ENCODE peak calls at places on chromosomes 6 and 20, in seven cellular contexts. E is OCI-LY7, X is G401, C is iris pigment epithelial cell, U is ascending aorta, V is Right ventricle myocardium superior, D is NCI-H1092 treated with DMSO at 0.1 percent for 48 hours. G is an unnamed sample.

GRCh38 chr20:24257171-24257570 is 212.3 kb upstream of the SYNDIG1 start:
- DNase-seq in C (no peak), X (no peak), U (no peak), V (no peak), D (no peak), E (no peak), G (no peak)

GRCh38 chr6:125393449-125393858 is 91.7 kb upstream of the HDDC2 start:
- DNase-seq in E (peak; percentile 4), D (no peak), U (no peak), V (no peak), C (no peak), X (no peak), G (no peak)

GRCh38 chr6:31079656-31080261 is 32.6 kb downstream of the C6orf15 start:
- DNase-seq in X (peak; percentile 83), U (peak; percentile 78), C (peak; percentile 63), V (peak; percentile 68), E (peak; percentile 69), D (peak; percentile 57), G (peak; percentile 52)

GRCh38 chr6:128597956-128598355 is 77.6 kb upstream of the PTPRK start:
- DNase-seq in V (no peak), E (no peak), D (no peak), X (no peak), U (no peak), C (no peak), G (no peak)

GRCh38 chr20:48771542-48771941 is 56.3 kb downstream of the PREX1 start:
- DNase-seq in U (no peak), C (no peak), V (no peak), X (no peak), E (no peak), D (no peak), G (no peak)

GRCh38 chr20:50346372-50347347 is 156.0 kb downstream of the CEBPB start:
- DNase-seq in X (peak; percentile 48), C (peak; percentile 89), E (no peak), D (peak; percentile 82), U (peak; percentile 93), V (peak; percentile 92), G (peak; percentile 79)

GRCh38 chr20:56845546-56846081 is 216.5 kb downstream of the TFAP2C start:
- DNase-seq in U (no peak), E (peak; percentile 91), C (no peak), X (no peak), V (no peak), D (no peak), G (no peak)

GRCh38 chr6:133983099-133983939 is 30.3 kb downstream of the TBPL1 start:
- DNase-seq in V (peak; percentile 52), D (no peak), U (no peak), C (peak; percentile 78), E (no peak), X (no peak), G (no peak)

GRCh38 chr6:101477436-101477835 is 83.9 kb downstream of the GRIK2 start:
- DNase-seq in X (peak; percentile 97), V (no peak), D (peak; percentile 1), U (no peak), E (no peak), C (no peak), G (peak; percentile 97)